ENCODE peak calls at places on chromosomes 4 and X, in four cellular contexts. Q, A, B and R are unnamed samples.

GRCh38 chr4:120682981-120683380 is 239.5 kb downstream of the PRDM5 start:
- DNase-seq in A (no peak), Q (no peak), B (no peak), R (no peak)

GRCh38 chrX:41670108-41670507 is 18.7 kb upstream of the GPR34 start:
- DNase-seq in Q (no peak), A (no peak), B (no peak), R (no peak)

GRCh38 chrX:41588271-41588670 is 100.5 kb upstream of the GPR34 start:
- DNase-seq in A (no peak), Q (no peak), B (no peak), R (no peak)

GRCh38 chrX:1440506-1440905 is 12.2 kb downstream of the ASMTL start:
- DNase-seq in A (no peak), B (no peak), Q (peak), R (no peak)

GRCh38 chr4:103306870-103307345 is 108.8 kb upstream of the CENPE start:
- DNase-seq in Q (no peak), B (no peak), A (peak), R (peak)

GRCh38 chr4:8403173-8403753 is 37.3 kb downstream of the ACOX3 start:
- DNase-seq in Q (peak), A (peak), B (no peak), R (peak)

GRCh38 chrX:101999644-102000539 is 68.1 kb upstream of the ZMAT1 start:
- DNase-seq in A (peak), Q (no peak), B (no peak), R (peak)

GRCh38 chrX:68185161-68185560 is 248.1 kb downstream of the OPHN1 start:
- DNase-seq in B (no peak), A (no peak), Q (no peak), R (no peak)

GRCh38 chrX:38347136-38347535 is 5.3 kb upstream of the OTC start:
- DNase-seq in Q (no peak), B (no peak), A (no peak), R (no peak)

GRCh38 chr4:39204543-39204942 is 22.2 kb downstream of the WDR19 start:
- DNase-seq in Q (no peak), B (no peak), A (no peak), R (no peak)

GRCh38 chrX:39152106-39152649 is 350.9 kb downstream of the MID1IP1 start:
- DNase-seq in A (peak), B (no peak), Q (no peak), R (peak)

GRCh38 chr4:123361195-123361861 is 35.3 kb upstream of the SPRY1 start:
- DNase-seq in Q (no peak), B (no peak), A (no peak), R (no peak)

GRCh38 chr4:56240554-56241190 is 146.6 kb downstream of the AASDH start:
- DNase-seq in A (peak), B (no peak), Q (no peak), R (peak)

GRCh38 chr4:139557506-139558110 is 1.6 kb upstream of the SETD7 start:
- DNase-seq in A (no peak), B (no peak), Q (no peak), R (peak)

GRCh38 chr4:155442267-155443105 is 65.7 kb upstream of the MAP9 start:
- DNase-seq in B (no peak), A (peak), Q (peak), R (peak)

GRCh38 chr4:82578935-82579334 is 17.1 kb upstream of the TMEM150C start:
- DNase-seq in A (no peak), Q (no peak), B (no peak), R (no peak)

GRCh38 chr4:81602853-81603252 is 131.1 kb upstream of the RASGEF1B start:
- DNase-seq in A (no peak), Q (no peak), B (no peak), R (no peak)

GRCh38 chr4:89838005-89838404 is 1.0 kb upstream of the SNCA start:
- DNase-seq in A (peak), B (no peak), Q (no peak), R (peak)

GRCh38 chr4:609400-610050 is 15.8 kb upstream of the PDE6B start:
- DNase-seq in Q (no peak), A (no peak), B (no peak), R (no peak)

GRCh38 chr4:39348371-39349265 is 17.5 kb downstream of the RFC1 start:
- DNase-seq in B (no peak), Q (no peak), A (no peak), R (no peak)

GRCh38 chr4:113657834-113658233 is 103.7 kb downstream of the CAMK2D start:
- DNase-seq in B (no peak), A (no peak), Q (no peak), R (no peak)

GRCh38 chrX:103953353-103953752 is 9.1 kb upstream of the TMSB15B start:
- DNase-seq in Q (no peak), A (no peak), B (no peak), R (no peak)

GRCh38 chrX:46649421-46650260 is 76.1 kb downstream of the CHST7 start:
- DNase-seq in B (no peak), Q (no peak), A (peak), R (peak)

GRCh38 chrX:103999234-103999633 is 14.3 kb downstream of the H2BW1 start:
- DNase-seq in B (no peak), Q (no peak), A (no peak), R (no peak)

GRCh38 chrX:1589356-1590130 is 1.9 kb upstream of the AKAP17A start:
- DNase-seq in A (peak), B (no peak), Q (no peak), R (no peak)

GRCh38 chrX:110123331-110123782 is 120.4 kb downstream of the TMEM164 start:
- DNase-seq in A (no peak), B (no peak), Q (no peak), R (no peak)

GRCh38 chr4:98394134-98394533 is 132.9 kb downstream of the RAP1GDS1 start:
- DNase-seq in Q (no peak), A (no peak), B (no peak), R (no peak)

GRCh38 chr4:182918791-182919302 is 1.7 kb upstream of the DCTD start:
- DNase-seq in A (peak), B (peak), Q (no peak), R (no peak)

GRCh38 chr4:1512738-1513660 is 106.8 kb upstream of the NKX1-1 start:
- DNase-seq in Q (no peak), B (no peak), A (peak), R (peak)

GRCh38 chr4:42280327-42281095 is 116.8 kb upstream of the SHISA3 start:
- DNase-seq in Q (no peak), A (no peak), B (no peak), R (peak)

GRCh38 chrX:132533409-132533808 is 44.6 kb upstream of the MBNL3 start:
- DNase-seq in Q (no peak), B (no peak), A (no peak), R (no peak)

GRCh38 chrX:112450810-112451209 is 228.9 kb downstream of the LHFPL1 start:
- DNase-seq in A (no peak), Q (no peak), B (no peak), R (no peak)

GRCh38 chr4:73187325-73187724 is 71.3 kb downstream of the ANKRD17 start:
- DNase-seq in A (no peak), B (no peak), Q (no peak), R (no peak)

GRCh38 chr4:82792912-82793649 is 5.5 kb downstream of the SCD5 start:
- DNase-seq in B (no peak), Q (no peak), A (no peak), R (no peak)

GRCh38 chr4:165101641-165102040 is 11.0 kb downstream of the TMEM192 start:
- DNase-seq in Q (no peak), A (peak), B (no peak), R (no peak)

GRCh38 chrX:70398899-70399298 is 24.2 kb upstream of the GDPD2 start:
- DNase-seq in B (no peak), A (no peak), Q (no peak), R (no peak)

GRCh38 chrX:9657590-9658256 is 107.9 kb downstream of the GPR143 start:
- DNase-seq in B (no peak), A (no peak), Q (no peak), R (no peak)

GRCh38 chr4:5656415-5656814 is 51.9 kb downstream of the EVC2 start:
- DNase-seq in B (no peak), A (no peak), Q (no peak), R (no peak)